ENCODE peak calls at places on chromosome 7, in nine cellular contexts. I is colonic mucosa; F is psoas muscle; J is pancreas; M is CD8-positive, alpha-beta T cell; Y is RWPE1; X is Panc1; H is thoracic aorta; O is epithelial cell of prostate. E is an unnamed sample.

GRCh38 chr7:50679218-50680007 is 103.3 kb downstream of the GRB10 start:
- DNase-seq in I (no peak), F (no peak), J (no peak), M (no peak), Y (peak; percentile 53), X (peak; percentile 12), H (no peak), O (no peak), E (peak; percentile 12)

GRCh38 chr7:2610898-2611297 is 20.9 kb upstream of the TTYH3 start:
- DNase-seq in I (no peak), F (no peak), J (no peak), M (no peak), Y (no peak), X (no peak), H (no peak), O (no peak), E (no peak)

GRCh38 chr7:150753826-150754603 is 16.8 kb downstream of the GIMAP5 start:
- DNase-seq in I (no peak), F (no peak), J (no peak), M (no peak), Y (no peak), X (no peak), H (no peak), O (no peak), E (no peak)

GRCh38 chr7:95335093-95335492 is 10.8 kb upstream of the PON1 start:
- DNase-seq in I (no peak), F (no peak), J (no peak), M (no peak), Y (no peak), X (no peak), H (no peak), O (peak; percentile 12), E (peak; percentile 84)

GRCh38 chr7:130070900-130071622 is 727 bp downstream of the KLHDC10 start:
- DNase-seq in I (peak; percentile 27), F (no peak), J (no peak), M (no peak), Y (peak; percentile 21), X (no peak), H (no peak), O (no peak), E (no peak)

GRCh38 chr7:18361756-18362155 is 133.8 kb upstream of the HDAC9 start:
- DNase-seq in I (peak; percentile 38), F (no peak), J (no peak), M (no peak), Y (peak; percentile 5), X (no peak), H (no peak), O (no peak), E (no peak)

GRCh38 chr7:31633894-31634494 is 53.0 kb upstream of the PPP1R17 start:
- DNase-seq in I (peak; percentile 70), F (peak; percentile 12), J (no peak), M (no peak), Y (peak; percentile 64), X (peak; percentile 54), H (no peak), O (peak; percentile 22), E (peak; percentile 55)

GRCh38 chr7:116618729-116619128 is 53.3 kb upstream of the MET start:
- DNase-seq in I (no peak), F (no peak), J (no peak), M (no peak), Y (no peak), X (no peak), H (no peak), O (no peak), E (no peak)

GRCh38 chr7:2425749-2426148 is 22.3 kb downstream of the CHST12 start:
- DNase-seq in I (no peak), F (no peak), J (no peak), M (no peak), Y (no peak), X (no peak), H (no peak), O (no peak), E (no peak)

GRCh38 chr7:36487756-36488336 is 98.2 kb downstream of the ANLN start:
- DNase-seq in I (peak; percentile 35), F (no peak), J (no peak), M (peak; percentile 32), Y (peak; percentile 60), X (peak; percentile 88), H (no peak), O (no peak), E (peak; percentile 23)

GRCh38 chr7:140653319-140654108 is 12.9 kb upstream of the DENND2A start:
- DNase-seq in I (peak; percentile 82), F (peak; percentile 42), J (peak; percentile 54), M (peak; percentile 27), Y (peak; percentile 67), X (peak; percentile 67), H (no peak), O (no peak), E (no peak)

GRCh38 chr7:5528071-5528814 is 104.6 kb upstream of the TNRC18 start:
- DNase-seq in I (peak; percentile 52), F (no peak), J (peak; percentile 66), M (peak; percentile 52), Y (no peak), X (no peak), H (no peak), O (no peak), E (no peak)

GRCh38 chr7:52715701-52716100 is 319.7 kb upstream of the POM121L12 start:
- DNase-seq in I (no peak), F (no peak), J (no peak), M (no peak), Y (no peak), X (no peak), H (no peak), O (no peak), E (no peak)

GRCh38 chr7:141674702-141675101 is 27.3 kb downstream of the DENND11 start:
- DNase-seq in I (no peak), F (no peak), J (no peak), M (no peak), Y (no peak), X (no peak), H (no peak), O (no peak), E (no peak)

GRCh38 chr7:100444311-100445278 is 8.3 kb upstream of the PPP1R35 start:
- DNase-seq in I (no peak), F (no peak), J (peak; percentile 47), M (no peak), Y (no peak), X (peak; percentile 69), H (no peak), O (no peak), E (no peak)

GRCh38 chr7:100446040-100446439 is 9.7 kb upstream of the PPP1R35 start:
- DNase-seq in I (no peak), F (no peak), J (no peak), M (no peak), Y (no peak), X (no peak), H (no peak), O (no peak), E (no peak)

GRCh38 chr7:100452513-100452912 is 11.5 kb downstream of the SPACDR start:
- DNase-seq in I (no peak), F (no peak), J (no peak), M (no peak), Y (no peak), X (no peak), H (no peak), O (no peak), E (no peak)

DNA sequence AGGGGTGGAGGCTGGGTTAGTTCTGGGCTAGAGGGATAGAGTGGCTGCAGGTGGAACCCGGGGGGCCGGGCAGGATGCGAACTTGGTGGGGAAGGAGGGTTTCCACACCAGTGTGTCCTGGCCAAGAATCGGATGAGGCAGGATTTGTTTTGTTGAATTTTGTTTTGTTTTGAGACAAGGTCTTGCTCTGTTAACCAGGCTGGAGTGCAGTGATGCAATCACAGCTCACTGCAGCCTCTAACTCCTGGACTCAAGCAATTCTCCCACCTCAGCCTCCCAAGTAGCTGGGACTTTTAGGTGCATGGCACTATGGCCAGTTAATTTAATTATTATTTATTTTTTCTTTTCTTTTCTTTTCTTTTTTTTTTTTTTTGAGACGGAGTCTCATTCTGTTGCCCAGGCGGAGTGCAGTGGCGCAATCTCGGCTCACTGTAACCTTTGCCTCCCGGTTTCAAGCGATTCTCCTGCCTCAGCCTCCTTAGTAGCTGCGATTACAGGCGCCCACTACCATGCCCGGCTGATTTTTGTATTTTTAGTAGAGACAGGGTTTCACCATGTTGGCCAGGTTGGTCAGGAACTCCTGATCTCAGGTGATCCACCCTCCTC is 13.0 kb upstream of the PPP1R35 start:
- DNase-seq in I (no peak), F (peak; percentile 4), J (no peak), M (no peak), Y (no peak), X (no peak), H (no peak), O (no peak), E (no peak)
- H3K27ac ChIP-seq in I (no peak overlapping the region), F (no peak overlapping the region), J (no peak overlapping the region), M (no peak overlapping the region), Y (peak overlapping the region; percentile 33), X (no peak overlapping the region), H (no peak overlapping the region), O (no peak overlapping the region), E (no peak overlapping the region)

DNA sequence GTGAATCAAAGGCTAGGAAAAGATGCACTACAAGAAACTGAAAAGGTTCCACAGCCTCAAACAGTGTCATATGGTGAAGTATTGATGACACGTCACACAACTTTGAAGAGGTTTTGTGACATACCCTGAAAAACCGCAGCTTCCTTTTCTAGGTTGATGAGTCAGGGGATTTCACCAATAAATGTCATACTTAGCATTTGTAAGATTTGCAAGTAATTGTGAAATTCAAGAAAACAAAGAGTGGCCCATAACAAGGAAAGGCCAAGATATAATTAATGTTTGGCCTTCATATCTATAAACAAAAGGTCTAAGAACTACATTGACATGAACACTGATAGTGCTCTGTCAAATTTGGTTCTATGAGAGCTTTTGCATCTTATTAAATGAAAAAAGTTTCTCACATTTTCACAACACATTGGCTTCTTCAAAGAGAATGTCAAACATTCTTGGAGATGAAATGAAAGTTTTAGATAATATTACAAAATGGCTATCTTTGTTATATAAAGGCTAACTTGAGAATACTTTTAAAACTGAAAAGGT is 62.0 kb upstream of the NAMPT start:
- DNase-seq in I (no peak), F (no peak), J (no peak), M (peak; percentile 34), Y (peak; percentile 77), X (peak; percentile 75), H (no peak), O (peak; percentile 88), E (peak; percentile 92)
- H3K27ac ChIP-seq in I (no peak overlapping the region), F (no peak overlapping the region), J (peak overlapping the region; percentile 62), M (no peak overlapping the region), Y (no peak overlapping the region), X (no peak overlapping the region), H (no peak overlapping the region), O (peak overlapping the region; percentile 88), E (no peak overlapping the region)

GRCh38 chr7:106353944-106354343 is 69.2 kb upstream of the NAMPT start:
- DNase-seq in I (no peak), F (no peak), J (no peak), M (no peak), Y (no peak), X (no peak), H (no peak), O (no peak), E (no peak)

GRCh38 chr7:106354822-106355221 is 70.0 kb upstream of the NAMPT start:
- DNase-seq in I (no peak), F (no peak), J (no peak), M (no peak), Y (no peak), X (no peak), H (no peak), O (no peak), E (no peak)

GRCh38 chr7:106358103-106358663 is 73.4 kb upstream of the NAMPT start:
- DNase-seq in I (no peak), F (no peak), J (no peak), M (no peak), Y (no peak), X (no peak), H (no peak), O (peak; percentile 8), E (no peak)
- H3K27ac ChIP-seq in I (peak overlapping the region; percentile 53), F (no peak overlapping the region), J (peak overlapping the region; percentile 75), M (no peak overlapping the region), Y (no peak overlapping the region), X (no peak overlapping the region), H (no peak overlapping the region), O (peak overlapping the region; percentile 19), E (no peak overlapping the region)

GRCh38 chr7:103598326-103598905 is 152.4 kb upstream of the SLC26A5 start:
- DNase-seq in I (no peak), F (no peak), J (no peak), M (no peak), Y (no peak), X (no peak), H (no peak), O (no peak), E (no peak)
- H3K27ac ChIP-seq in I (no peak overlapping the region), F (no peak overlapping the region), J (no peak overlapping the region), M (no peak overlapping the region), Y (no peak overlapping the region), X (no peak overlapping the region), H (no peak overlapping the region), O (no peak overlapping the region), E (no peak overlapping the region)